ENCODE peak calls at places on chromosomes 6 and 20, in four cellular contexts. I, T, D and R are unnamed samples.

GRCh38 chr6:4883298-4883697 is 107.1 kb downstream of the CDYL start:
- DNase-seq in I (no peak), T (no peak), D (no peak), R (no peak)

GRCh38 chr6:81768150-81768942 is 15.9 kb upstream of the TENT5A start:
- DNase-seq in I (no peak), T (no peak), D (no peak), R (no peak)

GRCh38 chr6:12578751-12579150 is 137.8 kb upstream of the PHACTR1 start:
- DNase-seq in I (no peak), T (no peak), D (no peak), R (no peak)

GRCh38 chr6:70241991-70242420 is 60.9 kb downstream of the COL9A1 start:
- DNase-seq in I (no peak), T (no peak), D (no peak), R (no peak)

GRCh38 chr20:5621305-5621704 is 128.9 kb upstream of the SHLD1 start:
- DNase-seq in I (no peak), T (no peak), D (no peak), R (peak; percentile 28)

GRCh38 chr20:10315138-10315537 is 96.5 kb downstream of the SNAP25 start:
- DNase-seq in I (no peak), T (no peak), D (no peak), R (no peak)

GRCh38 chr6:135002229-135002844 is 52.3 kb downstream of the HBS1L start:
- DNase-seq in I (no peak), T (peak; percentile 38), D (no peak), R (no peak)

GRCh38 chr6:158409451-158409850 is 97.2 kb downstream of the TULP4 start:
- DNase-seq in I (no peak), T (peak; percentile 9), D (no peak), R (no peak)

GRCh38 chr20:15674253-15675145 is 898.7 kb downstream of the KIF16B start:
- DNase-seq in I (no peak), T (no peak), D (no peak), R (no peak)

GRCh38 chr20:11890331-11891080 is 27.2 kb upstream of the BTBD3 start:
- DNase-seq in I (peak; percentile 39), T (no peak), D (peak; percentile 85), R (peak; percentile 74)

GRCh38 chr6:37502703-37503485 is 3.2 kb upstream of the CCDC167 start:
- DNase-seq in I (peak; percentile 85), T (peak; percentile 33), D (no peak), R (no peak)

GRCh38 chr6:134802426-134803058 is 147.4 kb downstream of the ALDH8A1 start:
- DNase-seq in I (no peak), T (no peak), D (no peak), R (no peak)

GRCh38 chr6:45946352-45946751 is 69.3 kb downstream of the CLIC5 start:
- DNase-seq in I (no peak), T (no peak), D (peak; percentile 42), R (no peak)

GRCh38 chr20:2314759-2315439 is 19.1 kb downstream of the TGM3 start:
- DNase-seq in I (no peak), T (no peak), D (no peak), R (no peak)

GRCh38 chr6:37783831-37784584 is 35.5 kb upstream of the ZFAND3 start:
- DNase-seq in I (no peak), T (no peak), D (peak; percentile 50), R (peak; percentile 23)

GRCh38 chr6:1865585-1865984 is 255.9 kb downstream of the FOXC1 start:
- DNase-seq in I (no peak), T (no peak), D (no peak), R (no peak)

GRCh38 chr6:71139249-71139648 is 149.4 kb upstream of the OGFRL1 start:
- DNase-seq in I (no peak), T (no peak), D (no peak), R (no peak)

GRCh38 chr20:44248420-44248759 is 1.3 kb downstream of the GDAP1L1 start:
- DNase-seq in I (no peak), T (no peak), D (no peak), R (no peak)

GRCh38 chr6:37251211-37251610 is 6.4 kb upstream of the TBC1D22B start:
- DNase-seq in I (no peak), T (no peak), D (no peak), R (no peak)

GRCh38 chr20:62266851-62267250 is 28.5 kb downstream of the OSBPL2 start:
- DNase-seq in I (no peak), T (no peak), D (no peak), R (no peak)

GRCh38 chr20:45308078-45308778 is at the start of gene MATN4:
- DNase-seq in I (no peak), T (no peak), D (no peak), R (peak; percentile 29)

DNA sequence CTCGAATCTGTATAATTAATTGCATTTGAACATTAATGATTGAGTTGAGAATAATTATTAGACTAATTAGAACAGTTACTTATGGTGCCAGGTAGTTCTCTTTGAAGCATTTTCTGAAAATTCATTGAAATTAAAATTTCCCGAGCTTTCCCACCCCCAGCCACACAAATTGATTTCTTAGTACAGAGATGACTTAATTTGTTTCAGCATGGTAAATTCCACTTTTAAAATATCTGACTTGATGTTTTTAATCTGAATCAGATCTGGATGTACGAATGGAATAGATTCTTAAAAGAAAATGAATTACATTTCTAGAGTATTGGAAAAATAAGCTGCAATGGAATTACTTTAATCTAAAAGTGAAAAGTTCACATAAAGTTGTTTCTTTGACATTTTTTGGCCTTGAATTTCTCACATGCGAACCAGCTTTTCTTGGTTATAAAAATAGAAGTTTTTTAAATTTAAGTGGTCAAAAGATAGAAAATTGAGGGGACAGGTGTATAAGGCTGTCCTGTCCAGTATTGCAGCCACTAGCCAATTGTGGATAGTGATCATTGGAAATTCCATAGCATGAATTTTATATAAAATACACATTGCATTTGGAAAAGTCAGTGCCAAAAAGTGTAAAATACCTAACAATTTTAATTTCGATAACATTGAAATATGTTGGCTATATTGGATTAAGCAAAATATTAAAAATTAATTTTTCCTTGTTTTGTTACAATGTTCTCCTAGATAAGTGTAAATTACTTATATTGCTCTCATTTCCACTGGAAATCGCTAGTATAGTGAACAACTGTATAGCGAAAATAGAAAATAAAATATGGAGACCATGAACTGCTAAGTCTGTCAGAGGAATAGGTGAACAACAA is 102.9 kb downstream of the OR2B2 start:
- DNase-seq in I (no peak), T (peak; percentile 65), D (no peak), R (no peak)
- H3K27ac ChIP-seq in I (peak overlapping the region; percentile 81), T (peak overlapping the region; percentile 96), D (no peak overlapping the region), R (no peak overlapping the region)

GRCh38 chr6:39873439-39873838 is 60.8 kb downstream of the MOCS1 start:
- DNase-seq in I (no peak), T (no peak), D (no peak), R (no peak)

GRCh38 chr6:39865011-39865888 is 69.0 kb downstream of the MOCS1 start:
- DNase-seq in I (peak; percentile 40), T (peak; percentile 67), D (peak; percentile 81), R (peak; percentile 37)

GRCh38 chr6:39876111-39876510 is 58.2 kb downstream of the MOCS1 start:
- DNase-seq in I (no peak), T (no peak), D (no peak), R (no peak)

GRCh38 chr6:39867592-39867991 is 66.7 kb downstream of the MOCS1 start:
- DNase-seq in I (no peak), T (peak; percentile 32), D (no peak), R (no peak)

DNA sequence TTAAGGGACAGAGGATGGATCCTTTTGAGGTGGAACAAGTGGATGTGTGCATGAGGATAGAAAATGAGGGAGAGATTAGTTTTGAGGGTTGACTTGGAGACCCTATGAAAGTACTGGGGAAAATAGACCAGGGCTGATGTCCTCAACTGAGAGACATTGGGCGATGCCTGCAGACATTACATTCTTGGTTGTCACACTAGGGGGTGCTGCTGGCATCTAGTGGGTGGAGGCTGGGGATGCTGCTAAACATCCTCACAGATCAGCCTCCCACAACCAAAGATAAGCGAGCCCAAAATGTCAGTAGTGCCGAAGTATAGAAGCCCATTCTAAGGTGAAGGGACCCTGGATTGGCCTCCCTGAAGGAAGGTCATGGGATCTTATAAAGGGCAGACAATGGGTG is 63.3 kb downstream of the MOCS1 start:
- DNase-seq in I (no peak), T (no peak), D (no peak), R (no peak)
- H3K27ac ChIP-seq in I (no peak overlapping the region), T (no peak overlapping the region), D (no peak overlapping the region), R (no peak overlapping the region)

GRCh38 chr6:31896493-31896855 is 1.0 kb downstream of the EHMT2 start:
- DNase-seq in I (no peak), T (no peak), D (no peak), R (no peak)
- H3K27ac ChIP-seq in I (peak overlapping the region; percentile 77), T (peak overlapping the region; percentile 36), D (peak overlapping the region; percentile 70), R (peak overlapping the region; percentile 87)

DNA sequence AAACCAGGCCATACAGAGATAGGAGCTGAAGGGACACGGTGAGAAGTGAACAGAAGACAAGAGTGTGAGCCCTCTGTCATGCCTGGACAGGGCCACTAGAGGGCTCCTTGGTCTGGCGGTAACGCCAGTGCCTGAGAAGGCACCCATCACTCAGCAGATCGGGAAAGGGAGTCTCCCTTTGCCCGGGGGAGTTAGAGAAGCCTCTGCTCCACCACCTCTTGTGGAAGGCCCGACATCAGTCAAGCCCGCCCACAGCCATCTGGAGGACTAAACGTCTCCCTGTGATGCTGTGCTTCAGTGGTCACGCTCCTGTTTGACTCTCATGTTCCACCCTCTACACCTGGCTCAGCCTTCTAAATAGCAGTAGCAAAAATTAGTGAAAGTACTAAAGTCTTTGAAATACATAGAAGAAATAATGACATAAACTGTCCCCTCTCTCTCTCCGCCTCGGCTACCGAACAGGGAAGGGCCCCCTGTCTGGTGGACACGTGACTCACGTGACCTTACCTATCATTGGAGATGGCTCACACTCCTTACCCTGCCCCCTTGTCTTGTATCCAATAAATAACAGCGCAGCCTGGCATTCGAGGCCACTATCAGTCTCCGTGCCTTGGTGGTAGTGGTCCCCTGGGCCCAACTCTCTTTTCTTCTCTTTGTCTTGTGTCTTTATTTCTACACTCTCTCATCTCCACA is 66.7 kb downstream of the RPP21 start:
- DNase-seq in I (peak; percentile 41), T (peak; percentile 57), D (no peak), R (no peak)
- H3K27ac ChIP-seq in I (no peak overlapping the region), T (no peak overlapping the region), D (no peak overlapping the region), R (no peak overlapping the region)

GRCh38 chr6:30359276-30359675 is 14.3 kb downstream of the RPP21 start:
- DNase-seq in I (no peak), T (no peak), D (no peak), R (no peak)

GRCh38 chr6:30357678-30358339 is 12.9 kb downstream of the RPP21 start:
- DNase-seq in I (peak; percentile 45), T (peak; percentile 55), D (peak; percentile 34), R (peak; percentile 25)

GRCh38 chr6:30356519-30356918 is 11.6 kb downstream of the RPP21 start:
- DNase-seq in I (no peak), T (no peak), D (no peak), R (no peak)

GRCh38 chr6:30360139-30360538 is 15.2 kb downstream of the RPP21 start:
- DNase-seq in I (no peak), T (no peak), D (no peak), R (no peak)

DNA sequence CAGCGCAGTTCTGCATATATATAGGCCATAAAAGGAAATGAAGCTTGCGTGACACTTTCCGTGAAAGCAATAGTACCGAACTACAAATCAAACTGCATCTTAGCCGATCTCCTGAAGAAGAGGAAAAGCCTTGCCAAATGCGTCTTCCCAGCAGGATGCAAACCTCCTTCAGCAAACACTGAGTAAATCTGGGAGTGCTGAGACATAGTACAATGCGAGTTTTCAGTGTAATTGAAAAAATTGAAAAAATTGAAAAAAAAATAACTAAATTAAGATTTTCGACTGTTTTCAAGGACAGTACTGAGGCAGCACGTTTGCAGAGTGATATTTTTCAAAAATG is 13.4 kb downstream of the RPP21 start:
- DNase-seq in I (no peak), T (no peak), D (no peak), R (no peak)
- H3K27ac ChIP-seq in I (no peak overlapping the region), T (no peak overlapping the region), D (no peak overlapping the region), R (no peak overlapping the region)